ENCODE peak calls at places on chromosomes 1 and 21, in eight cellular contexts. B is AG04450; Y is pancreas; T is Calu3; W is GM13976; S is foreskin fibroblast; V is CD8-positive, alpha-beta T cell; P is right lobe of liver. I is an unnamed sample.

GRCh38 chr1:165152727-165153126 is 203.8 kb downstream of the LMX1A start:
- DNase-seq in Y (no peak), T (peak), P (no peak), S (no peak), B (no peak), V (no peak), W (no peak), I (no peak)

GRCh38 chr21:29481641-29482040 is 182.9 kb downstream of the BACH1 start:
- DNase-seq in B (peak), V (no peak), T (no peak), W (no peak), S (peak), P (no peak), Y (no peak), I (no peak)

GRCh38 chr1:151386002-151386401 is 13.4 kb upstream of the PSMB4 start:
- DNase-seq in Y (no peak), W (no peak), B (no peak), S (no peak), T (no peak), P (no peak), V (no peak), I (no peak)

GRCh38 chr1:192920412-192920811 is 111.6 kb downstream of the RGS2 start:
- DNase-seq in S (no peak), V (no peak), W (no peak), P (no peak), Y (no peak), T (no peak), B (no peak), I (no peak)

GRCh38 chr1:30083800-30084464 is 639.5 kb downstream of the MATN1 start:
- DNase-seq in W (no peak), T (peak), B (peak), P (no peak), S (peak), Y (no peak), V (no peak), I (no peak)

GRCh38 chr1:67978988-67979516 is 71.4 kb downstream of the DIRAS3 start:
- DNase-seq in B (no peak), W (no peak), V (no peak), P (no peak), T (no peak), Y (no peak), S (peak), I (no peak)

GRCh38 chr1:248730507-248731335 is 24.8 kb downstream of the LYPD8 start:
- DNase-seq in P (no peak), W (no peak), Y (no peak), S (no peak), T (no peak), B (no peak), V (no peak), I (no peak)

GRCh38 chr1:196449459-196449858 is 158.8 kb downstream of the KCNT2 start:
- DNase-seq in Y (no peak), S (no peak), T (no peak), B (no peak), V (no peak), P (no peak), W (no peak), I (no peak)

GRCh38 chr1:181423301-181423918 is 59.9 kb upstream of the CACNA1E start:
- DNase-seq in V (peak), Y (peak), B (no peak), T (peak), W (peak), P (peak), S (peak), I (peak)

GRCh38 chr1:235852887-235853286 is 13.8 kb downstream of the LYST start:
- DNase-seq in W (no peak), P (no peak), S (no peak), Y (no peak), V (no peak), B (no peak), T (no peak), I (no peak)

GRCh38 chr1:42922687-42923366 is 35.8 kb downstream of the SLC2A1 start:
- DNase-seq in W (peak), V (no peak), B (no peak), S (peak), P (no peak), Y (no peak), T (peak), I (peak)

GRCh38 chr1:19124273-19124672 is 85.8 kb downstream of the UBR4 start:
- DNase-seq in V (no peak), S (no peak), T (no peak), Y (no peak), B (no peak), W (peak), P (no peak), I (peak)

GRCh38 chr1:53340660-53341520 is 13.0 kb upstream of the LRP8 start:
- DNase-seq in P (no peak), Y (no peak), W (no peak), B (no peak), S (no peak), T (no peak), V (no peak), I (no peak)

GRCh38 chr1:37764888-37765441 is at the start of gene EPHA10:
- DNase-seq in B (no peak), Y (no peak), W (no peak), V (no peak), S (no peak), T (no peak), P (no peak), I (no peak)

GRCh38 chr1:95043141-95043980 is 29.4 kb downstream of the ALG14 start:
- DNase-seq in T (peak), P (peak), V (peak), B (peak), Y (peak), W (peak), S (peak), I (peak)

GRCh38 chr1:33180226-33181037 is 1.4 kb downstream of the TRIM62 start:
- DNase-seq in S (peak), W (peak), P (peak), Y (peak), B (peak), T (peak), V (peak), I (peak)

GRCh38 chr1:151908228-151908691 is 1.1 kb downstream of the THEM4 start:
- DNase-seq in B (no peak), W (no peak), Y (no peak), P (no peak), T (no peak), S (no peak), V (no peak), I (no peak)

GRCh38 chr1:36768486-36769178 is 265.7 kb downstream of the GRIK3 start:
- DNase-seq in V (no peak), S (no peak), W (no peak), P (no peak), Y (no peak), T (no peak), B (no peak), I (no peak)

GRCh38 chr21:17554619-17555472 is 42.0 kb downstream of the CXADR start:
- DNase-seq in P (no peak), Y (no peak), T (no peak), V (no peak), W (no peak), S (peak), B (no peak), I (no peak)

GRCh38 chr1:16260814-16261213 is 23.8 kb upstream of the CPLANE2 start:
- DNase-seq in Y (no peak), T (no peak), P (no peak), W (no peak), B (peak), S (peak), V (no peak), I (no peak)

GRCh38 chr1:238485062-238485905 is 594.6 kb upstream of the ZP4 start:
- DNase-seq in S (no peak), T (peak), V (no peak), B (no peak), W (no peak), P (no peak), Y (no peak), I (no peak)

GRCh38 chr1:224052767-224053166 is 61.1 kb upstream of the FBXO28 start:
- DNase-seq in T (no peak), W (no peak), Y (no peak), V (no peak), S (peak), P (no peak), B (no peak), I (no peak)

GRCh38 chr1:59368007-59368670 is 71.2 kb downstream of the FGGY start:
- DNase-seq in T (no peak), Y (no peak), W (no peak), V (no peak), B (no peak), S (no peak), P (no peak), I (no peak)

GRCh38 chr1:53066941-53067738 is 5.1 kb downstream of the PODN start:
- DNase-seq in W (no peak), P (no peak), S (no peak), B (no peak), V (no peak), T (no peak), Y (no peak), I (no peak)

GRCh38 chr21:27802816-27803475 is 836.1 kb upstream of the ADAMTS5 start:
- DNase-seq in V (no peak), Y (no peak), W (peak), B (no peak), P (no peak), T (peak), S (peak), I (peak)

GRCh38 chr1:200366577-200367253 is 43.1 kb downstream of the ZNF281 start:
- DNase-seq in B (no peak), Y (no peak), W (no peak), P (peak), T (no peak), S (no peak), V (no peak), I (no peak)

GRCh38 chr1:81020506-81020905 is 780.2 kb upstream of the ADGRL2 start:
- DNase-seq in W (no peak), S (no peak), T (no peak), Y (no peak), B (no peak), P (no peak), V (no peak), I (no peak)

GRCh38 chr1:166261511-166261910 is 94.7 kb upstream of the FAM78B start:
- DNase-seq in P (no peak), Y (no peak), W (no peak), T (no peak), S (no peak), B (no peak), V (no peak), I (no peak)

GRCh38 chr1:166253076-166253779 is 86.4 kb upstream of the FAM78B start:
- DNase-seq in W (no peak), S (no peak), B (no peak), T (no peak), V (no peak), P (no peak), Y (no peak), I (no peak)

GRCh38 chr1:166258017-166258416 is 91.2 kb upstream of the FAM78B start:
- DNase-seq in W (no peak), T (no peak), B (no peak), P (no peak), S (no peak), Y (no peak), V (no peak), I (no peak)
- TF ChIP-seq CTCF in W (no peak), T (no peak), B (no peak), P (no peak), S (no peak), Y (no peak), V (no peak), I (no peak)

GRCh38 chr1:219926363-219926998 is 1.9 kb downstream of the SLC30A10 start:
- DNase-seq in P (no peak), W (no peak), S (no peak), T (peak), B (no peak), V (no peak), Y (no peak), I (no peak)
- TF ChIP-seq CTCF in P (no peak), W (no peak), S (no peak), T (no peak), B (no peak), V (no peak), Y (no peak), I (no peak)

GRCh38 chr21:35256468-35256988 is 207.4 kb upstream of the RUNX1 start:
- DNase-seq in S (peak), W (no peak), P (peak), T (peak), B (peak), Y (peak), V (no peak), I (no peak)
- TF ChIP-seq CTCF in S (no peak), W (no peak), P (no peak), T (no peak), B (peak), Y (no peak), V (no peak), I (no peak)

DNA sequence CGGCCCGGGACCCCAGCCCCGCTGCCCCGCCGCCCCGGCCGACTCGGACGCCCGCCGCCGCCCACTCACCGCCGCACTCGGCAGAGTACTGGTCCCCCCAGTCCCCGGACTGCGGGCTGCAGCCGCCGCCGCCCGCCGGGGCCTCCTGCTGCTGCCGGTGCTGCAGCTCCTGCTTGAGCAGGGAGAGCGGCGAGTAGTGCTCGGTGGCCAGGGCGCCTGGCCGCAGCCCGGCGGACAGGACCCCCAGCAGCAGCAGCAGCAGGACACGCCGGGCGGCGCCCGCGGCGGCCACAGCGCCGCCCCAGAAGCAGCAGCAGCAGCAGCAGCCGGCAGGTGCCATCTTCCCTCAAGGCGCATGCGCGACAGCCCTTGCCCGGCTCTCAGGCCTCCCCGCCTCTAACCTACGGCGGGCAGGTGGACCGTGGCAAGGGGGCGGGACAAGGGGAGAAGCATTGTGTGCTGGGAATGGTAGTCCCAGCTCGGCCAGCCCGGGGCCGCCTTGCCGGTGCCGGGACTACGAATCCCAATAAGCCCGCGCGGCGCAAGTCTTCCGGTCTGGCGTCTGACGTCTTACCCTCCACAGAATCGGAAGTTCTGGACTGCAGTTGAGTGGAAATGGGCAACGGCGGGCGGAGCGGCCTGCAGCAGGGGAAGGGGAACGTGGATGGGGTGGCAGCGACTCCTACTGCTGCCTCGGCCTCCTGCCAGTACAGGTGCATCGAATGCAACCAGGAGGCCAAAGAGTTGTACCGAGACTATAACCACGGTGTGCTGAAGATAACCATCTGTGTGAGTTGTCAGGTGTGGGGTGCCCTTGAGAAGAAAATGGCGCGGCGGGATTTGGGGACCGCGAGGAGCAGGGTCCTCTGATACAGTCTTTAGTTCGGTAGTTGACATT is at the start of the genes ARV1 and TTC13:
- DNase-seq in V (peak), B (peak), P (peak), S (peak), T (peak), W (peak), Y (peak), I (peak)
- TF ChIP-seq CTCF in V (peak), B (peak), P (peak), S (no peak), T (peak), W (peak), Y (no peak), I (peak)

GRCh38 chr1:93722081-93723031 is 40.7 kb upstream of the BCAR3 start:
- DNase-seq in V (no peak), B (no peak), S (no peak), Y (no peak), W (no peak), T (no peak), P (no peak), I (no peak)
- TF ChIP-seq CTCF in V (no peak), B (no peak), S (no peak), Y (no peak), W (no peak), T (no peak), P (no peak), I (no peak)

DNA sequence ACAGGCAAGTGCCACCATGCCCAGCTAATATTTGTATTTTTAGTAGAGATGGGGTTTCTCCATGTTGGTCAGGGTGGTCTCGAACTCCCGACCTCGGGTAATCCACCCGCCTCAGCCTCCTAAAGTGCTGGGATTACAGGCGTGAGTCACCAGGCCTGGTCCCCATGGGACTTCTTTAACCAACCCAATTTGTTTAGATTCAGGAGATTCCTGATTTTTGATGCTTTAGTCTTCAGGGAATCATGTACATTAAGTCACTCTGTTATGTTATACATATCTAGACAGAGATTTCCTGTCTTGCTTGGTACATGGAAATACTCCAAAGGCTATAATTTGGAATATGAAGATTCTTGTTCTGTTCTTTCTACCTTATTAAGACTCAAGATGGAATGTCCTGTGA is 202.4 kb upstream of the L1TD1 start:
- DNase-seq in S (no peak), B (no peak), Y (no peak), V (no peak), W (no peak), T (no peak), P (no peak), I (no peak)
- TF ChIP-seq CTCF in S (no peak), B (no peak), Y (no peak), V (no peak), W (no peak), T (no peak), P (no peak), I (no peak)

GRCh38 chr1:66313446-66313845 is 220.5 kb upstream of the SGIP1 start:
- DNase-seq in V (no peak), T (no peak), B (no peak), Y (no peak), W (no peak), S (no peak), P (no peak), I (no peak)

GRCh38 chr1:66311628-66312027 is 222.3 kb upstream of the SGIP1 start:
- DNase-seq in P (no peak), V (no peak), B (no peak), Y (no peak), T (no peak), S (no peak), W (no peak), I (no peak)

GRCh38 chr1:66309006-66309741 is 224.8 kb upstream of the SGIP1 start:
- DNase-seq in S (no peak), T (no peak), V (no peak), P (no peak), B (no peak), Y (no peak), W (no peak), I (no peak)

GRCh38 chr1:66312316-66312715 is 221.6 kb upstream of the SGIP1 start:
- DNase-seq in V (no peak), B (no peak), Y (no peak), P (no peak), W (no peak), S (no peak), T (no peak), I (no peak)

GRCh38 chr1:66311092-66311491 is 222.9 kb upstream of the SGIP1 start:
- DNase-seq in P (no peak), W (no peak), S (no peak), Y (no peak), B (no peak), V (no peak), T (no peak), I (no peak)
- TF ChIP-seq CTCF in P (no peak), W (no peak), S (no peak), Y (no peak), B (no peak), V (no peak), T (no peak), I (no peak)

GRCh38 chr1:4564083-4564482 is 90.3 kb upstream of the AJAP1 start:
- DNase-seq in W (no peak), V (no peak), T (no peak), Y (no peak), P (no peak), B (no peak), S (no peak), I (no peak)

GRCh38 chr1:4563586-4563985 is 90.8 kb upstream of the AJAP1 start:
- DNase-seq in P (no peak), V (no peak), S (no peak), B (no peak), Y (no peak), T (no peak), W (no peak), I (no peak)

GRCh38 chr1:4562321-4562720 is 92.1 kb upstream of the AJAP1 start:
- DNase-seq in S (no peak), W (no peak), V (no peak), P (no peak), Y (no peak), T (no peak), B (no peak), I (no peak)

GRCh38 chr1:4561213-4561612 is 93.2 kb upstream of the AJAP1 start:
- DNase-seq in S (no peak), V (no peak), B (no peak), P (no peak), T (no peak), W (no peak), Y (no peak), I (no peak)

DNA sequence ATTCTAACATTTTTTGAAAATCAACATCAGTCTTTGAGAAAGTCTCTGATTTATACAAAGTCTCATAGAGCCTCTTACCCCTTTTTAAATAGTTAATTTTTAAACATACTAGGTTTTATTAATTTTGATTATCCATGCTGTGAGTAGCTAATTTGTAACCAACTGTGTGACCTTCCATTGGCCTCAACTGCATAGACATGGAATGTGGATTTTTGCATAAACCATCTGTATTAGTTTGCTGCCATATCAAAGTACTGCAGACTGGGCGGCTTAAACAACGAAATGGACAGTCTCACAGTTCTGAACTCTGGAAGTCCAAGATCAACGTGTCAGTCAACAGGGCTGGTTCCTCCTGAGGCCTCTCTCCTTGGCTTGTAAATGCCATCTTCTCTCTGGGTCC is 89.2 kb upstream of the AJAP1 start:
- DNase-seq in V (no peak), B (no peak), W (no peak), T (no peak), P (no peak), S (no peak), Y (no peak), I (no peak)
- TF ChIP-seq CTCF in V (no peak), B (no peak), W (no peak), T (no peak), P (no peak), S (no peak), Y (no peak), I (no peak)

GRCh38 chr1:209989525-209989924 is 51.5 kb downstream of the SYT14 start:
- DNase-seq in V (no peak), T (no peak), W (peak), P (no peak), B (no peak), Y (no peak), S (no peak), I (peak)
- TF ChIP-seq CTCF in V (no peak), T (peak), W (no peak), P (peak), B (peak), Y (no peak), S (no peak), I (no peak)

DNA sequence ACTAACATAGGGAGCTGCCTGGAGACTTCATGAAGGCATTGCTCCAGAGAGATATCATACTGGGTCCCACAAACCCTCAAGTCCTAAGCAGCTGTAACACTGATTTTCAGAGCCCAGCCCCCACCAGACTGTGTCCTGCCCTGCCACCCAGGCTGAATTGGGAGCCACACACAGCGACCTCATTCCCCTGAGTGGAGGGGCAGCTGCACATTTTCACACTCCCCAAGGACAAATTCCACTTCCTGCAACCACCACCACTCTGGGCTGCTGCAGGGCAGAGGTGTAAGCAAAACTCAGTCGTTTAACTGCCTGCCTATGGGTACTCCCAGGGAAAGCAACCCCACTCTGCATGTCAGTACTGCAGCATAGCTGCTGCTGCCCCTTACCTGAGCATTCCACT is 19.8 kb downstream of the DTL start:
- DNase-seq in W (no peak), T (no peak), S (no peak), V (no peak), Y (peak), P (no peak), B (no peak), I (no peak)
- TF ChIP-seq CTCF in W (no peak), T (no peak), S (no peak), V (no peak), Y (no peak), P (no peak), B (no peak), I (no peak)